ENCODE peak calls at places on chromosomes 6 and 20, in five cellular contexts. One of them, this sample, is unnamed.

GRCh38 chr6:11585426-11586016 is 48.0 kb downstream of the TMEM170B start:
- DNase-seq in WTC11: no peak
- DNase-seq in HS-27A: no peak
- DNase-seq in activated gamma-delta T cell treated with Interleukin-2 at 50 U/mL for 16 hours: no peak
- DNase-seq in HTR-8/SVneo: peak; percentile 54
- DNase-seq in this sample: no peak

GRCh38 chr6:1797801-1798200 is 188.1 kb downstream of the FOXC1 start:
- DNase-seq in WTC11: no peak
- DNase-seq in HS-27A: no peak
- DNase-seq in activated gamma-delta T cell treated with Interleukin-2 at 50 U/mL for 16 hours: no peak
- DNase-seq in HTR-8/SVneo: no peak
- DNase-seq in this sample: no peak

GRCh38 chr6:71291991-71292390 is 3.4 kb downstream of the OGFRL1 start:
- DNase-seq in WTC11: no peak
- DNase-seq in HS-27A: no peak
- DNase-seq in activated gamma-delta T cell treated with Interleukin-2 at 50 U/mL for 16 hours: no peak
- DNase-seq in HTR-8/SVneo: no peak
- DNase-seq in this sample: no peak

GRCh38 chr6:5333653-5334052 is 72.3 kb downstream of the FARS2 start:
- DNase-seq in WTC11: no peak
- DNase-seq in HS-27A: no peak
- DNase-seq in activated gamma-delta T cell treated with Interleukin-2 at 50 U/mL for 16 hours: no peak
- DNase-seq in HTR-8/SVneo: no peak
- DNase-seq in this sample: no peak

GRCh38 chr6:157879034-157879872 is 56.2 kb downstream of the SNX9 start:
- DNase-seq in WTC11: no peak
- DNase-seq in HS-27A: no peak
- DNase-seq in activated gamma-delta T cell treated with Interleukin-2 at 50 U/mL for 16 hours: no peak
- DNase-seq in HTR-8/SVneo: no peak
- DNase-seq in this sample: no peak

GRCh38 chr6:56995347-56995746 is 40.4 kb downstream of the BEND6 start:
- DNase-seq in WTC11: no peak
- DNase-seq in HS-27A: no peak
- DNase-seq in activated gamma-delta T cell treated with Interleukin-2 at 50 U/mL for 16 hours: no peak
- DNase-seq in HTR-8/SVneo: no peak
- DNase-seq in this sample: no peak

GRCh38 chr20:41142241-41142640 is 4.9 kb downstream of the PLCG1 start:
- DNase-seq in WTC11: no peak
- DNase-seq in HS-27A: no peak
- DNase-seq in activated gamma-delta T cell treated with Interleukin-2 at 50 U/mL for 16 hours: no peak
- DNase-seq in HTR-8/SVneo: no peak
- DNase-seq in this sample: no peak

GRCh38 chr6:47098570-47098993 is 56.5 kb upstream of the ADGRF1 start:
- DNase-seq in WTC11: no peak
- DNase-seq in HS-27A: no peak
- DNase-seq in activated gamma-delta T cell treated with Interleukin-2 at 50 U/mL for 16 hours: no peak
- DNase-seq in HTR-8/SVneo: no peak
- DNase-seq in this sample: no peak

GRCh38 chr20:8901237-8902025 is 167.5 kb upstream of the PLCB4 start:
- DNase-seq in WTC11: no peak
- DNase-seq in HS-27A: no peak
- DNase-seq in activated gamma-delta T cell treated with Interleukin-2 at 50 U/mL for 16 hours: no peak
- DNase-seq in HTR-8/SVneo: no peak
- DNase-seq in this sample: no peak

GRCh38 chr20:59359908-59360307 is 59.5 kb downstream of the EDN3 start:
- DNase-seq in WTC11: no peak
- DNase-seq in HS-27A: no peak
- DNase-seq in activated gamma-delta T cell treated with Interleukin-2 at 50 U/mL for 16 hours: no peak
- DNase-seq in HTR-8/SVneo: no peak
- DNase-seq in this sample: no peak

GRCh38 chr6:33914519-33915120 is 110.8 kb upstream of the MLN start:
- DNase-seq in WTC11: no peak
- DNase-seq in HS-27A: no peak
- DNase-seq in activated gamma-delta T cell treated with Interleukin-2 at 50 U/mL for 16 hours: peak; percentile 47
- DNase-seq in HTR-8/SVneo: no peak
- DNase-seq in this sample: no peak

GRCh38 chr6:34059136-34059731 is 86.7 kb downstream of the GRM4 start:
- DNase-seq in WTC11: no peak
- DNase-seq in HS-27A: peak; percentile 36
- DNase-seq in activated gamma-delta T cell treated with Interleukin-2 at 50 U/mL for 16 hours: no peak
- DNase-seq in HTR-8/SVneo: no peak
- DNase-seq in this sample: no peak

GRCh38 chr6:150273457-150274309 is 95.1 kb upstream of the IYD start:
- DNase-seq in WTC11: no peak
- DNase-seq in HS-27A: no peak
- DNase-seq in activated gamma-delta T cell treated with Interleukin-2 at 50 U/mL for 16 hours: no peak
- DNase-seq in HTR-8/SVneo: no peak
- DNase-seq in this sample: peak; percentile 35

GRCh38 chr20:24708411-24709295 is 239.2 kb downstream of the SYNDIG1 start:
- DNase-seq in WTC11: no peak
- DNase-seq in HS-27A: no peak
- DNase-seq in activated gamma-delta T cell treated with Interleukin-2 at 50 U/mL for 16 hours: no peak
- DNase-seq in HTR-8/SVneo: no peak
- DNase-seq in this sample: peak; percentile 17

GRCh38 chr6:167569041-167569805 is 244.3 kb downstream of the TTLL2 start:
- DNase-seq in WTC11: no peak
- DNase-seq in HS-27A: no peak
- DNase-seq in activated gamma-delta T cell treated with Interleukin-2 at 50 U/mL for 16 hours: no peak
- DNase-seq in HTR-8/SVneo: no peak
- DNase-seq in this sample: no peak

GRCh38 chr6:150200428-150201105 is 57.7 kb downstream of the PPP1R14C start:
- DNase-seq in WTC11: no peak
- DNase-seq in HS-27A: no peak
- DNase-seq in activated gamma-delta T cell treated with Interleukin-2 at 50 U/mL for 16 hours: no peak
- DNase-seq in HTR-8/SVneo: no peak
- DNase-seq in this sample: no peak

GRCh38 chr6:25088513-25088912 is 152.8 kb upstream of the RIPOR2 start:
- DNase-seq in WTC11: no peak
- DNase-seq in HS-27A: no peak
- DNase-seq in activated gamma-delta T cell treated with Interleukin-2 at 50 U/mL for 16 hours: no peak
- DNase-seq in HTR-8/SVneo: peak; percentile 27
- DNase-seq in this sample: no peak

GRCh38 chr20:64099880-64100565 is 7.3 kb downstream of the NPBWR2 start:
- DNase-seq in WTC11: no peak
- DNase-seq in HS-27A: no peak
- DNase-seq in activated gamma-delta T cell treated with Interleukin-2 at 50 U/mL for 16 hours: no peak
- DNase-seq in HTR-8/SVneo: no peak
- DNase-seq in this sample: no peak

GRCh38 chr6:47700051-47700450 is 1.7 kb downstream of the ADGRF4 start:
- DNase-seq in WTC11: no peak
- DNase-seq in HS-27A: peak; percentile 2
- DNase-seq in activated gamma-delta T cell treated with Interleukin-2 at 50 U/mL for 16 hours: no peak
- DNase-seq in HTR-8/SVneo: peak; percentile 45
- DNase-seq in this sample: no peak

GRCh38 chr6:33716379-33716778 is 4.9 kb upstream of the UQCC2 start:
- DNase-seq in WTC11: no peak
- DNase-seq in HS-27A: no peak
- DNase-seq in activated gamma-delta T cell treated with Interleukin-2 at 50 U/mL for 16 hours: no peak
- DNase-seq in HTR-8/SVneo: no peak
- DNase-seq in this sample: no peak

GRCh38 chr6:72238900-72239299 is 352.6 kb downstream of the RIMS1 start:
- DNase-seq in WTC11: no peak
- DNase-seq in HS-27A: no peak
- DNase-seq in activated gamma-delta T cell treated with Interleukin-2 at 50 U/mL for 16 hours: no peak
- DNase-seq in HTR-8/SVneo: no peak
- DNase-seq in this sample: no peak

GRCh38 chr20:63344616-63345327 is 16.4 kb downstream of the CHRNA4 start:
- DNase-seq in WTC11: no peak
- DNase-seq in HS-27A: no peak
- DNase-seq in activated gamma-delta T cell treated with Interleukin-2 at 50 U/mL for 16 hours: no peak
- DNase-seq in HTR-8/SVneo: no peak
- DNase-seq in this sample: no peak

GRCh38 chr20:25532015-25532751 is 53.1 kb downstream of the NINL start:
- DNase-seq in WTC11: peak; percentile 55
- DNase-seq in HS-27A: no peak
- DNase-seq in activated gamma-delta T cell treated with Interleukin-2 at 50 U/mL for 16 hours: no peak
- DNase-seq in HTR-8/SVneo: no peak
- DNase-seq in this sample: no peak

GRCh38 chr20:56429941-56430340 is 17.9 kb downstream of the CASS4 start:
- DNase-seq in WTC11: no peak
- DNase-seq in HS-27A: no peak
- DNase-seq in activated gamma-delta T cell treated with Interleukin-2 at 50 U/mL for 16 hours: no peak
- DNase-seq in HTR-8/SVneo: no peak
- DNase-seq in this sample: no peak

GRCh38 chr20:12207875-12208274 is 290.2 kb downstream of the BTBD3 start:
- DNase-seq in WTC11: peak; percentile 56
- DNase-seq in HS-27A: no peak
- DNase-seq in activated gamma-delta T cell treated with Interleukin-2 at 50 U/mL for 16 hours: no peak
- DNase-seq in HTR-8/SVneo: no peak
- DNase-seq in this sample: peak; percentile 1

GRCh38 chr6:45655630-45656422 is 278.1 kb upstream of the SUPT3H start:
- DNase-seq in WTC11: no peak
- DNase-seq in HS-27A: peak; percentile 99
- DNase-seq in activated gamma-delta T cell treated with Interleukin-2 at 50 U/mL for 16 hours: no peak
- DNase-seq in HTR-8/SVneo: peak; percentile 97
- DNase-seq in this sample: peak; percentile 98

GRCh38 chr6:42086665-42087050 is 36.3 kb downstream of the TAF8 start:
- DNase-seq in WTC11: no peak
- DNase-seq in HS-27A: no peak
- DNase-seq in activated gamma-delta T cell treated with Interleukin-2 at 50 U/mL for 16 hours: no peak
- DNase-seq in HTR-8/SVneo: no peak
- DNase-seq in this sample: no peak

GRCh38 chr6:169416249-169416648 is 162.6 kb upstream of the THBS2 start:
- DNase-seq in WTC11: no peak
- DNase-seq in HS-27A: no peak
- DNase-seq in activated gamma-delta T cell treated with Interleukin-2 at 50 U/mL for 16 hours: no peak
- DNase-seq in HTR-8/SVneo: no peak
- DNase-seq in this sample: no peak

GRCh38 chr6:37048851-37049734 is 43.6 kb downstream of the FGD2 start:
- DNase-seq in WTC11: no peak
- DNase-seq in HS-27A: peak; percentile 66
- DNase-seq in activated gamma-delta T cell treated with Interleukin-2 at 50 U/mL for 16 hours: peak; percentile 71
- DNase-seq in HTR-8/SVneo: peak; percentile 56
- DNase-seq in this sample: peak; percentile 82

GRCh38 chr6:84033523-84034451 is at the start of gene MRAP2:
- DNase-seq in WTC11: peak; percentile 66
- DNase-seq in HS-27A: no peak
- DNase-seq in activated gamma-delta T cell treated with Interleukin-2 at 50 U/mL for 16 hours: no peak
- DNase-seq in HTR-8/SVneo: no peak
- DNase-seq in this sample: no peak

GRCh38 chr6:10951675-10952282 is 64.9 kb downstream of the SYCP2L start:
- DNase-seq in WTC11: no peak
- DNase-seq in HS-27A: peak; percentile 77
- DNase-seq in activated gamma-delta T cell treated with Interleukin-2 at 50 U/mL for 16 hours: no peak
- DNase-seq in HTR-8/SVneo: peak; percentile 53
- DNase-seq in this sample: peak; percentile 32

GRCh38 chr6:33853026-33853425 is 49.2 kb upstream of the MLN start:
- DNase-seq in WTC11: no peak
- DNase-seq in HS-27A: no peak
- DNase-seq in activated gamma-delta T cell treated with Interleukin-2 at 50 U/mL for 16 hours: no peak
- DNase-seq in HTR-8/SVneo: no peak
- DNase-seq in this sample: no peak

GRCh38 chr6:34053721-34054120 is 92.2 kb downstream of the GRM4 start:
- DNase-seq in WTC11: no peak
- DNase-seq in HS-27A: no peak
- DNase-seq in activated gamma-delta T cell treated with Interleukin-2 at 50 U/mL for 16 hours: no peak
- DNase-seq in HTR-8/SVneo: no peak
- DNase-seq in this sample: no peak

GRCh38 chr20:29876911-29877285 is 1380.6 kb upstream of the DEFB115 start:
- DNase-seq in WTC11: no peak
- DNase-seq in HS-27A: no peak
- DNase-seq in activated gamma-delta T cell treated with Interleukin-2 at 50 U/mL for 16 hours: no peak
- DNase-seq in HTR-8/SVneo: no peak
- DNase-seq in this sample: no peak

GRCh38 chr20:53917145-53918009 is 153.0 kb downstream of the BCAS1 start:
- DNase-seq in WTC11: no peak
- DNase-seq in HS-27A: no peak
- DNase-seq in activated gamma-delta T cell treated with Interleukin-2 at 50 U/mL for 16 hours: no peak
- DNase-seq in HTR-8/SVneo: no peak
- DNase-seq in this sample: no peak

GRCh38 chr6:93496548-93496947 is 77.2 kb upstream of the EPHA7 start:
- DNase-seq in WTC11: no peak
- DNase-seq in HS-27A: no peak
- DNase-seq in activated gamma-delta T cell treated with Interleukin-2 at 50 U/mL for 16 hours: no peak
- DNase-seq in HTR-8/SVneo: no peak
- DNase-seq in this sample: no peak

GRCh38 chr6:134533991-134534390 is 216.1 kb upstream of the SGK1 start:
- DNase-seq in WTC11: no peak
- DNase-seq in HS-27A: no peak
- DNase-seq in activated gamma-delta T cell treated with Interleukin-2 at 50 U/mL for 16 hours: no peak
- DNase-seq in HTR-8/SVneo: no peak
- DNase-seq in this sample: no peak

GRCh38 chr6:139748353-139749146 is 374.1 kb upstream of the CITED2 start:
- DNase-seq in WTC11: no peak
- DNase-seq in HS-27A: no peak
- DNase-seq in activated gamma-delta T cell treated with Interleukin-2 at 50 U/mL for 16 hours: no peak
- DNase-seq in HTR-8/SVneo: no peak
- DNase-seq in this sample: no peak

GRCh38 chr20:8756410-8756809 is 312.5 kb upstream of the PLCB4 start:
- DNase-seq in WTC11: no peak
- DNase-seq in HS-27A: peak; percentile 78
- DNase-seq in activated gamma-delta T cell treated with Interleukin-2 at 50 U/mL for 16 hours: no peak
- DNase-seq in HTR-8/SVneo: peak; percentile 82
- DNase-seq in this sample: peak; percentile 45

This sample was measured in smooth muscle cell of the brain vasculature.